ENCODE peak calls at places on chromosomes 12 and 14, in seven cellular contexts. One of them, this sample, is unnamed.

GRCh38 chr14:50957296-50957695 is 13.0 kb upstream of the PYGL start:
- DNase-seq in breast epithelium: no peak
- DNase-seq in stomach: no peak
- DNase-seq in fibroblast of lung: peak
- DNase-seq in transverse colon: no peak
- DNase-seq in GM12878: no peak
- DNase-seq in right lobe of liver: no peak
- DNase-seq in this sample: no peak

GRCh38 chr12:111224196-111225066 is 144.5 kb downstream of the PHETA1 start:
- DNase-seq in breast epithelium: no peak
- DNase-seq in stomach: no peak
- DNase-seq in fibroblast of lung: no peak
- DNase-seq in transverse colon: no peak
- DNase-seq in GM12878: no peak
- DNase-seq in right lobe of liver: no peak
- DNase-seq in this sample: no peak

GRCh38 chr14:50000215-50001145 is 107.6 kb downstream of the ARF6 start:
- DNase-seq in breast epithelium: peak
- DNase-seq in stomach: peak
- DNase-seq in fibroblast of lung: peak
- DNase-seq in transverse colon: peak
- DNase-seq in GM12878: no peak
- DNase-seq in right lobe of liver: no peak
- DNase-seq in this sample: peak

GRCh38 chr12:10567813-10568212 is 45.6 kb downstream of the MAGOHB start:
- DNase-seq in breast epithelium: no peak
- DNase-seq in stomach: no peak
- DNase-seq in fibroblast of lung: no peak
- DNase-seq in transverse colon: no peak
- DNase-seq in GM12878: no peak
- DNase-seq in right lobe of liver: no peak
- DNase-seq in this sample: no peak

GRCh38 chr12:123748171-123748570 is 13.9 kb upstream of the DNAH10 start:
- DNase-seq in breast epithelium: no peak
- DNase-seq in stomach: no peak
- DNase-seq in fibroblast of lung: no peak
- DNase-seq in transverse colon: no peak
- DNase-seq in GM12878: no peak
- DNase-seq in right lobe of liver: no peak
- DNase-seq in this sample: no peak

GRCh38 chr12:10214131-10214876 is 1.6 kb downstream of the GABARAPL1 start:
- DNase-seq in breast epithelium: no peak
- DNase-seq in stomach: no peak
- DNase-seq in fibroblast of lung: peak
- DNase-seq in transverse colon: no peak
- DNase-seq in GM12878: no peak
- DNase-seq in right lobe of liver: no peak
- DNase-seq in this sample: no peak

GRCh38 chr14:91005716-91006115 is 54.7 kb downstream of the RPS6KA5 start:
- DNase-seq in breast epithelium: no peak
- DNase-seq in stomach: no peak
- DNase-seq in fibroblast of lung: no peak
- DNase-seq in transverse colon: no peak
- DNase-seq in GM12878: no peak
- DNase-seq in right lobe of liver: no peak
- DNase-seq in this sample: no peak

GRCh38 chr12:49559011-49559675 is 8.8 kb downstream of the MCRS1 start:
- DNase-seq in breast epithelium: no peak
- DNase-seq in stomach: no peak
- DNase-seq in fibroblast of lung: no peak
- DNase-seq in transverse colon: no peak
- DNase-seq in GM12878: no peak
- DNase-seq in right lobe of liver: no peak
- DNase-seq in this sample: no peak

GRCh38 chr12:26406391-26406790 is 211.0 kb downstream of the SSPN start:
- DNase-seq in breast epithelium: no peak
- DNase-seq in stomach: no peak
- DNase-seq in fibroblast of lung: no peak
- DNase-seq in transverse colon: no peak
- DNase-seq in GM12878: no peak
- DNase-seq in right lobe of liver: peak
- DNase-seq in this sample: no peak

DNA sequence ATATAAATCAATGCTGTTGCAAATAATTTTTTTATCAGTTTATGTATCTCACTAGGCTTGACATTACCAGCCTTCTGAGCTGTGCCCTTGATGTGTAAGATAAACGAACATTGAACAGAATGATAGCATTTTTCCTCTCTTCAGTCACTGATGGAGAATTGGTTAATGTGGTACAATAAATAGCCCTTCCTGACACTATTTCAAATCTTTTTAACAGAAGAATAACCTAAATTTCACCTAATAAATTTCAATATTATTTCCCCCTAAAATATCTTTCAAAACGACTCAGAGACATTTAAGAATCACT is 2.2 kb upstream of the ATP2B1 start:
- DNase-seq in breast epithelium: no peak
- DNase-seq in stomach: no peak
- DNase-seq in fibroblast of lung: no peak
- DNase-seq in transverse colon: no peak
- DNase-seq in GM12878: no peak
- DNase-seq in right lobe of liver: no peak
- DNase-seq in this sample: no peak
- H3K27ac ChIP-seq in breast epithelium: peak
- H3K27ac ChIP-seq in stomach: no peak
- H3K27ac ChIP-seq in fibroblast of lung: peak
- H3K27ac ChIP-seq in transverse colon: no peak
- H3K27ac ChIP-seq in GM12878: peak
- H3K27ac ChIP-seq in right lobe of liver: no peak
- H3K27ac ChIP-seq in this sample: no peak

DNA sequence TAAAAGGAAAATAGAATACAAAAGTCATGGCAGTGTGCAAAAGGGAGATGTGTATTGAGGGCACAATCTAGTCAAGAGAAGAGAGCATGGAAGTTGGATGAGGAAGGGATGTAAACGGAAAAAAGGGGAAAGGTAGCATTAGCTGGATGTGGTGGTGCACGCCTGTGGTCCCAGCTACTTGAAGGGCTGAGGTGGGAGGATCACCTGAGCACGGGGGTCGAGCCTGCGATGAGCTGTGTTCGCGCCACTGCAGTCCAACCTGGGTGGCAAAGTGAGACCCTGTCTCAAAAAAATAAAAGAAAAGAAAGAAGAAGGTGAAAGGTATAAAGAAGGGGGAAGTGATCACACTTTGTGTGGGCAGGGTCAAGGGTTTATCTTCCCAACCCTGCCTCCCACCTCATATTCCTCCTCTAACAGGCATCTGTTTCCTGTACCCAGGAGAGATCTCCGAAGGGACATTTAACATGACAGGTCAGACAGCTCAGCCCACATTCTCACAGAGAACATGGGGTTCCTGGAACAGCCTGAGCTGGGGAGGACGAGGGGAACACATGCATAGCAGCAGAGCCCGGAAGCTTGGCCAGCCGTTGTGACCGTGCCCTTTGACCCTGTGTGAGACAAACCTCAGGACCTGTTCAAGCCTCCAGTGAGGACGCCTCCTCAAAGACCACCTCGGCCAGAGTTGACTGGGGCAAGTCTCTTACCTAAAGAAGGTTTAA is 8.9 kb downstream of the RNASE11 start:
- DNase-seq in breast epithelium: no peak
- DNase-seq in stomach: no peak
- DNase-seq in fibroblast of lung: no peak
- DNase-seq in transverse colon: no peak
- DNase-seq in GM12878: no peak
- DNase-seq in right lobe of liver: no peak
- DNase-seq in this sample: no peak
- H3K4me3 ChIP-seq in breast epithelium: no peak
- H3K4me3 ChIP-seq in stomach: no peak
- H3K4me3 ChIP-seq in fibroblast of lung: no peak
- H3K4me3 ChIP-seq in transverse colon: no peak
- H3K4me3 ChIP-seq in GM12878: no peak
- H3K4me3 ChIP-seq in right lobe of liver: no peak
- H3K4me3 ChIP-seq in this sample: no peak

GRCh38 chr12:79887912-79888311 is 47.0 kb downstream of the PPP1R12A start:
- DNase-seq in breast epithelium: no peak
- DNase-seq in stomach: no peak
- DNase-seq in fibroblast of lung: no peak
- DNase-seq in transverse colon: no peak
- DNase-seq in GM12878: no peak
- DNase-seq in right lobe of liver: no peak
- DNase-seq in this sample: no peak

GRCh38 chr12:79885956-79886490 is 48.9 kb downstream of the PPP1R12A start:
- DNase-seq in breast epithelium: no peak
- DNase-seq in stomach: no peak
- DNase-seq in fibroblast of lung: peak
- DNase-seq in transverse colon: no peak
- DNase-seq in GM12878: no peak
- DNase-seq in right lobe of liver: no peak
- DNase-seq in this sample: no peak

GRCh38 chr12:79884401-79885006 is 50.4 kb downstream of the PPP1R12A start:
- DNase-seq in breast epithelium: no peak
- DNase-seq in stomach: no peak
- DNase-seq in fibroblast of lung: no peak
- DNase-seq in transverse colon: no peak
- DNase-seq in GM12878: no peak
- DNase-seq in right lobe of liver: no peak
- DNase-seq in this sample: no peak

GRCh38 chr12:79883216-79883615 is 51.7 kb downstream of the PPP1R12A start:
- DNase-seq in breast epithelium: no peak
- DNase-seq in stomach: no peak
- DNase-seq in fibroblast of lung: peak
- DNase-seq in transverse colon: no peak
- DNase-seq in GM12878: no peak
- DNase-seq in right lobe of liver: no peak
- DNase-seq in this sample: no peak

DNA sequence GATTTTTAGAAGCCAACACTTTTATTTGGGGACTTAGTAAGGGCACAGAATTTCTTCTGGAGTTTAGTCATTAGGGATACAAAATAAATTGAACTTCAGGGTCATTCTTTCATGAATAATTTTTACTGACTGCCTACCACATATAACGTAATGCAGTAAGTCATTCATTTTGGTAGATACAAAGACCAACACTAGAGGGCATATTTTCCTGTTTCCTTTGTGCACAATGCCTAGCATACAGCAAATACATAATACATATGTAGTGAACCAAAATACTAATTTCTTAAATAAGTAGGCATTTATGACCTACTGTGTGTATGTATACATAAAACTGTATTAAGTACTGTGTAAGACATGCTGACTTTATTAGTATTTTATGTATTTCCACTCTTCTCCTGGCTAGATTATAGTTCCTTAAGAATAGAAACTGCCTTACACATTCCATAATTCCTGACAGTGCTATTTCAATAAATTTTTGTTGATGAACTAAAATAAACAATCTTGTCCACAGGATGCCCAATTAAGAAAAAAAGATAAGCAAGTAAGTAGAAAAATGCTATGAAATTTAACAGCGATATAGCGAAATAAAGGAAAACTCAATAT is 47.9 kb downstream of the PPP1R12A start:
- DNase-seq in breast epithelium: no peak
- DNase-seq in stomach: no peak
- DNase-seq in fibroblast of lung: peak
- DNase-seq in transverse colon: no peak
- DNase-seq in GM12878: peak
- DNase-seq in right lobe of liver: no peak
- DNase-seq in this sample: no peak
- TF ChIP-seq CTCF in breast epithelium: no peak
- TF ChIP-seq CTCF in stomach: no peak
- TF ChIP-seq CTCF in fibroblast of lung: peak
- TF ChIP-seq CTCF in transverse colon: peak
- TF ChIP-seq CTCF in GM12878: peak
- TF ChIP-seq CTCF in right lobe of liver: peak
- TF ChIP-seq CTCF in this sample: peak

DNA sequence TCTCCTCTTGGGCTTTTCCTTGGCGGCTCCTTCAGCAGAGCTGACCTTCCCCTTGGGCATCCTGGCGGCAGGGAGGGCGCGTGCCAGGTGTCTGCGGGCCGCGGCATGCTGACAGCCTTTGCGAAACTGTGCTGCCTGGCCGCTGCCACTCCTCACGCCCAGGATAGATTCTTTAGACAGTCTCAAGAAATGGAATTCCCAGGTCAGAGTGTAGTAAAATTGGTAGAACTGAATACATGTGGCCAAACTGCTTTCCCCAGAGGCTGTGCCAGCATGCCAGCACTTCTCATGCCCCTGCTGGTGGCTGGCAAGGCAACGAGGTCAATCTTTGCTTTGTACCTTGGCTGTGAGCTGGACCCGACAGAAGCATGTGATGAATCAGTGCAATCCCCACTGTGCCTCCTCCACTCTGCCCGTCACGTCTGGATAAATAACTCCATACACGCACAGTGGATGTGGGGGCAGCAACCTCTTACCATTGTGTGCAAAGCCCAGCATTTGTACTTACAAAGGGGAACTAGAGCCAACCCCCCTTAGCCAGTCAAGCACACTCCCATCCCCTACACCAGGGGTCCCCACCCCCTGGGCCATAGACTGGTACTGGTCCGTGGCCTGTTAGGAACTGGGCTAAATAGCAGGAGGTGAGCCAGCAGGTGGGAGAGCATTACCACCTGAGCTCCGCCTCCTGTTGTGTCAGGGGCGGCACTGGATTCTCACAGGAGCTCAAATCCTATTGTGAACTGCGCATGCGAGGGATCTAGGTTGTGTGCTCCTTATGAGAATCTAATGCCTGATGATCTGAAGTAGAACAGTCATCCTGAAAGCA is 90.9 kb downstream of the ACTN1 start:
- DNase-seq in breast epithelium: peak
- DNase-seq in stomach: no peak
- DNase-seq in fibroblast of lung: peak
- DNase-seq in transverse colon: no peak
- DNase-seq in GM12878: no peak
- DNase-seq in right lobe of liver: no peak
- DNase-seq in this sample: no peak
- H3K27ac ChIP-seq in breast epithelium: peak
- H3K27ac ChIP-seq in stomach: no peak
- H3K27ac ChIP-seq in fibroblast of lung: no peak
- H3K27ac ChIP-seq in transverse colon: peak
- H3K27ac ChIP-seq in GM12878: no peak
- H3K27ac ChIP-seq in right lobe of liver: no peak
- H3K27ac ChIP-seq in this sample: no peak

GRCh38 chr12:121095544-121096198 is 37.0 kb upstream of the P2RX7 start:
- DNase-seq in breast epithelium: peak
- DNase-seq in stomach: peak
- DNase-seq in fibroblast of lung: peak
- DNase-seq in transverse colon: peak
- DNase-seq in GM12878: peak
- DNase-seq in right lobe of liver: peak
- DNase-seq in this sample: peak
- H3K4me3 ChIP-seq in breast epithelium: peak
- H3K4me3 ChIP-seq in stomach: peak
- H3K4me3 ChIP-seq in fibroblast of lung: peak
- H3K4me3 ChIP-seq in transverse colon: peak
- H3K4me3 ChIP-seq in GM12878: no peak
- H3K4me3 ChIP-seq in right lobe of liver: peak
- H3K4me3 ChIP-seq in this sample: peak

This sample was measured in lower lobe of right lung.